ENCODE peak calls at places on chromosomes 3 and 15, in four cellular contexts. C is stimulated activated CD8-positive, alpha-beta memory T cell treated with anti-CD3 and anti-CD28 coated beads, Interleukin-7, amount 100 ng/mL, for 4 hours; Z is RKO; J is hypothalamus. S is an unnamed sample.

GRCh38 chr3:188749010-188749617 is 422.7 kb upstream of the TPRG1 start:
- DNase-seq in J (no peak), C (peak), Z (no peak), S (peak)

GRCh38 chr3:57298041-57298440 is 5.6 kb upstream of the ASB14 start:
- DNase-seq in J (no peak), Z (peak), C (no peak), S (no peak)

GRCh38 chr3:124686028-124686670 is 44.1 kb upstream of the UMPS start:
- DNase-seq in J (no peak), C (no peak), Z (no peak), S (no peak)

GRCh38 chr3:104269771-104270170 is 1096.9 kb upstream of the ALCAM start:
- DNase-seq in J (no peak), Z (no peak), C (no peak), S (no peak)

GRCh38 chr3:186871403-186871924 is 29.0 kb downstream of the ADIPOQ start:
- DNase-seq in Z (no peak), J (no peak), C (no peak), S (no peak)

GRCh38 chr15:44712108-44713005 is 1.0 kb downstream of the B2M start:
- DNase-seq in Z (peak), J (no peak), C (peak), S (no peak)

GRCh38 chr3:56443372-56443771 is 24.9 kb downstream of the ERC2 start:
- DNase-seq in J (no peak), Z (no peak), C (no peak), S (no peak)

GRCh38 chr3:100210777-100211145 is 50.0 kb upstream of the TBC1D23 start:
- DNase-seq in Z (no peak), C (no peak), J (no peak), S (no peak)

GRCh38 chr15:79474252-79474651 is 42.1 kb downstream of the MINAR1 start:
- DNase-seq in J (no peak), C (no peak), Z (no peak), S (no peak)

GRCh38 chr3:53137835-53138446 is 7.7 kb upstream of the RFT1 start:
- DNase-seq in J (no peak), Z (peak), C (no peak), S (no peak)

GRCh38 chr3:38544926-38545325 is 48.8 kb downstream of the EXOG start:
- DNase-seq in C (no peak), Z (no peak), J (no peak), S (no peak)

GRCh38 chr3:127049390-127049789 is 66.5 kb downstream of the PLXNA1 start:
- DNase-seq in Z (no peak), J (no peak), C (no peak), S (no peak)

GRCh38 chr3:93992211-93992610 is 12.3 kb downstream of the ARL13B start:
- DNase-seq in Z (no peak), J (no peak), C (no peak), S (no peak)

GRCh38 chr3:187567026-187567425 is 103.2 kb downstream of the SST start:
- DNase-seq in J (no peak), Z (no peak), C (no peak), S (no peak)

GRCh38 chr15:50685976-50686467 is 575 bp downstream of the TRPM7 start:
- DNase-seq in J (no peak), Z (peak), C (peak), S (peak)

GRCh38 chr3:56693750-56694149 is 10.7 kb upstream of the TASOR start:
- DNase-seq in J (no peak), Z (no peak), C (no peak), S (no peak)

GRCh38 chr3:71601811-71602210 is 18.3 kb upstream of the FOXP1 start:
- DNase-seq in Z (peak), C (no peak), J (no peak), S (no peak)

GRCh38 chr15:91158415-91159394 is 58.6 kb downstream of the SV2B start:
- DNase-seq in J (no peak), C (no peak), Z (no peak), S (no peak)

GRCh38 chr3:13714251-13714916 is 165.5 kb downstream of the FBLN2 start:
- DNase-seq in C (no peak), Z (no peak), J (no peak), S (no peak)

GRCh38 chr3:72346526-72346926 is 501.7 kb downstream of the SHQ1 start:
- DNase-seq in Z (no peak), J (no peak), C (no peak), S (no peak)

GRCh38 chr3:74074700-74075099 is 450.0 kb upstream of the PDZRN3 start:
- DNase-seq in C (no peak), Z (no peak), J (no peak), S (no peak)

GRCh38 chr3:10344147-10344943 is 23.4 kb upstream of the SEC13 start:
- DNase-seq in Z (peak), C (peak), J (no peak), S (peak)

GRCh38 chr3:118554148-118554819 is 480.4 kb downstream of the IGSF11 start:
- DNase-seq in C (no peak), Z (no peak), J (no peak), S (no peak)

GRCh38 chr3:52350436-52350835 is 34.3 kb downstream of the DNAH1 start:
- DNase-seq in J (no peak), C (no peak), Z (no peak), S (no peak)

GRCh38 chr15:40115670-40116093 is 7.0 kb upstream of the BMF start:
- DNase-seq in J (no peak), Z (no peak), C (peak), S (no peak)

GRCh38 chr3:140501054-140501769 is 176.7 kb upstream of the TRIM42 start:
- DNase-seq in C (no peak), Z (no peak), J (no peak), S (no peak)

GRCh38 chr3:135576786-135577185 is 388.7 kb upstream of the PPP2R3A start:
- DNase-seq in J (no peak), C (no peak), Z (no peak), S (no peak)

GRCh38 chr3:17233398-17233800 is 348.6 kb downstream of the PLCL2 start:
- DNase-seq in C (peak), Z (peak), J (no peak), S (peak)

GRCh38 chr15:80436511-80437307 is 32.5 kb downstream of the ARNT2 start:
- DNase-seq in J (no peak), C (no peak), Z (peak), S (no peak)

GRCh38 chr15:90862964-90863721 is 5.2 kb upstream of the FURIN start:
- DNase-seq in Z (no peak), C (no peak), J (no peak), S (no peak)

GRCh38 chr15:66294157-66294931 is 976 bp downstream of the DIS3L start:
- DNase-seq in J (no peak), C (no peak), Z (peak), S (no peak)

GRCh38 chr3:194472290-194472920 is 14.4 kb downstream of the ATP13A3 start:
- DNase-seq in Z (peak), C (no peak), J (no peak), S (no peak)

S was measured in neural crest cell.